ENCODE peak calls at places on chromosome 20, in four cellular contexts. U is cardiac fibroblast, S is AG09309, W is astrocyte of the spinal cord. Z is an unnamed sample.
A peak's percentile ranks its signal among the peaks of the same experiment; 100 is the strongest.

GRCh38 chr20:21303872-21304586 is 898 bp downstream of the XRN2 start:
- DNase-seq in U (peak; percentile 42), S (no peak), W (peak; percentile 22), Z (no peak)

GRCh38 chr20:22509090-22509938 is 75.1 kb downstream of the FOXA2 start:
- DNase-seq in S (no peak), W (no peak), U (no peak), Z (no peak)

GRCh38 chr20:51480507-51481270 is 61.8 kb downstream of the NFATC2 start:
- DNase-seq in U (no peak), S (no peak), W (no peak), Z (no peak)

GRCh38 chr20:18590163-18590562 is 2.3 kb downstream of the DTD1 start:
- DNase-seq in S (no peak), U (no peak), W (no peak), Z (no peak)

GRCh38 chr20:63520939-63521601 is 505 bp downstream of the PPDPF start:
- DNase-seq in S (no peak), W (peak; percentile 62), U (peak; percentile 74), Z (peak; percentile 56)

GRCh38 chr20:52859156-52859887 is 112.8 kb upstream of the TSHZ2 start:
- DNase-seq in W (peak; percentile 63), S (no peak), U (peak; percentile 22), Z (no peak)

GRCh38 chr20:44069203-44069931 is 117.6 kb downstream of the JPH2 start:
- DNase-seq in U (no peak), W (no peak), S (no peak), Z (no peak)

GRCh38 chr20:1171461-1172093 is 13.2 kb downstream of the TMEM74B start:
- DNase-seq in U (peak; percentile 48), S (no peak), W (peak; percentile 38), Z (no peak)

GRCh38 chr20:43953919-43954617 is 39.4 kb downstream of the TOX2 start:
- DNase-seq in U (peak; percentile 36), S (no peak), W (peak; percentile 38), Z (no peak)

GRCh38 chr20:41360831-41361756 is 5.5 kb downstream of the EMILIN3 start:
- DNase-seq in S (no peak), U (no peak), W (no peak), Z (no peak)

GRCh38 chr20:10562929-10563328 is 110.9 kb downstream of the JAG1 start:
- DNase-seq in W (no peak), U (no peak), S (no peak), Z (no peak)

GRCh38 chr20:26277339-26277738 is 580.7 kb upstream of the ZNF337 start:
- DNase-seq in U (no peak), W (no peak), S (no peak), Z (no peak)

DNA sequence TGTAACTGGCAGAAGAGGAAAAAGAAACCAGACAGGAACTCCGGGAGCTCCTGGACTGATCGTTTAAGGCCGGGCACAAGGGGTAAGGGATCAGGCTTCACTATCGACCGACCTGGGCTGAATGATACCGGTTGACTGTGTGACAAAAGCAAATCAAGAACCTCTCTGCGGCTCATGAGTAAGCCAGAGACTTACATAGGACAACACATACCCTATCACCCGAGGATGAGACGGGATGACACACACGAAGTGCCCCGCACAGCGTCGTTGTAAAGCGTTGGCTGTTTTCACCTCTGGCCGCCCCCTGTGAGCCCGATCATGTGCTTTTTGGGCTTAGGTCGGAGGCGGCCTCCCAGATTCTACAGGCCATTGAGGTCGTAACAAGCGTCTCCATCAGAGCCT is 695 bp upstream of the TGIF2 start:
- DNase-seq in S (no peak), U (no peak), W (no peak), Z (peak; percentile 48)
- H3K4me3 ChIP-seq in S (peak overlapping the region; percentile 31), U (peak overlapping the region; percentile 64), W (peak overlapping the region; percentile 77), Z (peak overlapping the region; percentile 64)

GRCh38 chr20:46751856-46752255 is 42.4 kb downstream of the SLC2A10 start:
- DNase-seq in U (peak; percentile 7), S (no peak), W (no peak), Z (peak; percentile 24)
- H3K4me3 ChIP-seq in U (no peak overlapping the region), S (no peak overlapping the region), W (no peak overlapping the region), Z (no peak overlapping the region)

GRCh38 chr20:5222919-5223634 is 93.7 kb downstream of the PROKR2 start:
- DNase-seq in U (peak; percentile 73), S (peak; percentile 21), W (peak; percentile 53), Z (peak; percentile 41)

GRCh38 chr20:5221078-5221430 is 94.2 kb downstream of the CDS2 start:
- DNase-seq in U (no peak), S (no peak), W (no peak), Z (no peak)

GRCh38 chr20:5216663-5217062 is 89.9 kb downstream of the CDS2 start:
- DNase-seq in U (no peak), S (no peak), W (no peak), Z (no peak)

GRCh38 chr20:5215592-5216304 is 88.9 kb downstream of the CDS2 start:
- DNase-seq in W (no peak), U (no peak), S (no peak), Z (no peak)

GRCh38 chr20:5220334-5221077 is 93.7 kb downstream of the CDS2 start:
- DNase-seq in U (no peak), W (no peak), S (no peak), Z (no peak)
- H3K4me3 ChIP-seq in U (no peak overlapping the region), W (no peak overlapping the region), S (no peak overlapping the region), Z (no peak overlapping the region)

GRCh38 chr20:58510921-58511320 is 4.3 kb downstream of the APCDD1L start:
- DNase-seq in S (no peak), W (no peak), U (no peak), Z (no peak)
- H3K4me3 ChIP-seq in S (no peak overlapping the region), W (no peak overlapping the region), U (no peak overlapping the region), Z (no peak overlapping the region)

DNA sequence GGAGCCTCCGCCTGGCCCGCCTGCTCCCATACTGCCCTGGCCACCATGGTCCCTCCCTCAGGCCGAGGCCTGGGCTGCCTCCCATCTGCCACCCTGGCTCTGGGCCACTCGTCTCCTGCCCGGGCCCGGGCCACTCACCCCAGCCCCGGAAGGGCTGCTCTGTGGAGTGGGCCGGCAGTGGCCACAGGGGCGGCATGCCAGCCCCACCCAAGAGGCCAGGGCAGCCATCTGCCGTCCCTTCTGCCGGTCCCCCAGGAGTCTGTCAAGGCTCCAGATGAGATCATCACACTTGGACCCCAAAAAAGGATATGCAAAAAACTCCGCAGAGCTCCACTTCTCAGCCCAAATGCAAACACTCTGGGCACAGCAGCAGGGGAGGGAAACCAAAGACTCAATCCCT is 23.8 kb upstream of the TLDC2 start:
- DNase-seq in S (no peak), U (no peak), W (no peak), Z (no peak)
- H3K4me3 ChIP-seq in S (no peak overlapping the region), U (no peak overlapping the region), W (no peak overlapping the region), Z (no peak overlapping the region)

GRCh38 chr20:6708010-6708409 is 59.5 kb upstream of the BMP2 start:
- DNase-seq in S (peak; percentile 7), W (peak; percentile 84), U (peak; percentile 88), Z (peak; percentile 3)

GRCh38 chr20:6707231-6707870 is 60.1 kb upstream of the BMP2 start:
- DNase-seq in U (no peak), S (no peak), W (no peak), Z (no peak)

GRCh38 chr20:6705920-6706500 is 61.5 kb upstream of the BMP2 start:
- DNase-seq in U (no peak), S (no peak), W (no peak), Z (no peak)

GRCh38 chr20:6711950-6712634 is 55.4 kb upstream of the BMP2 start:
- DNase-seq in S (no peak), U (peak; percentile 23), W (no peak), Z (no peak)

DNA sequence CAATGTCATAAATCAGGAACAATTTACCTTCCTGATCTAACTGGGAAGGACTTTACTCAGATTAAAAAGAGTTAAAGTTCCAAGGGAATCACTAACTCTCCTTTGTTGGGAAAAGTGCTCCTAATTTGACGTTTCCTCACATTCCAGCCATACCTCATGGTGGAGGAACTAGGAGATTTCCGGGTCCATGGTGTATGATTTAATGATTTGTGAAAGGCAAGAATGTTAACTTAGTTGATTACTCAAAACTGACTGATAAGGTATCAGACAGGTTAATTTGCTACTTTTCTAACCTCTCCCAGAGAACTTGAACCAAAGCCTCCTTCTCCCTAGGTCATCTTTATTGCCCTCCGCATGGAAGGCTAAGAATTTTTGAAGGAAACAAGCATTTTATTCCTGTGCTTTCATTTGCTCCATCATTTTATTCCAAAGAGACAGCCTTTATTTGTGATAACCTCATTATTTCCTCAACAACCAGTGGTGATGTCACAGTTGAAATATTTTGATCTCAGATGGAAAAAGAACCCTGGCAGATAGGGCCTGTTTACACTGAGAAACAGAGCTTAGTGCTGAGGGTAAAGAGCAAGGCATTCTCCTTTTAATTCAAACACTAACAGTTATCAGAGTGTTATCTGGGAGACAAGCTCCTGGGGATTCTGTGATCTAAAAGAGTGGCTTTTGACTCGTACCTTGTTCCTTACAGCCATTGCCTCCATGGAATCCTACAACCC is 57.5 kb upstream of the BMP2 start:
- DNase-seq in W (no peak), U (no peak), S (no peak), Z (no peak)
- H3K4me3 ChIP-seq in W (no peak overlapping the region), U (no peak overlapping the region), S (no peak overlapping the region), Z (no peak overlapping the region)